ENCODE peak calls at places on chromosomes 7 and 10, in four cellular contexts. One of them, this sample, is unnamed. For H4K20me1, the result is how much of the 10 kb centered on the place peaks cover.

GRCh38 chr7:74023037-74023436 is 4.9 kb upstream of the ELN start:
- DNase-seq in hepatocyte: peak
- DNase-seq in H9: peak
- DNase-seq in fibroblast of lung: peak
- DNase-seq in this sample: peak

GRCh38 chr10:117375360-117376147 is at the start of gene PDZD8:
- DNase-seq in hepatocyte: peak
- DNase-seq in fibroblast of lung: peak
- DNase-seq in H9: peak
- DNase-seq in this sample: peak

GRCh38 chr10:103637855-103638561 is 144.5 kb downstream of the NEURL1 start:
- DNase-seq in hepatocyte: no peak
- DNase-seq in H9: no peak
- DNase-seq in fibroblast of lung: peak
- DNase-seq in this sample: no peak

GRCh38 chr7:101211501-101211900 is 5.9 kb downstream of the PLOD3 start:
- DNase-seq in hepatocyte: no peak
- DNase-seq in fibroblast of lung: no peak
- DNase-seq in H9: no peak
- DNase-seq in this sample: no peak

GRCh38 chr10:64486149-64486548 is 964.9 kb downstream of the REEP3 start:
- DNase-seq in H9: no peak
- DNase-seq in hepatocyte: no peak
- DNase-seq in fibroblast of lung: peak
- DNase-seq in this sample: no peak

GRCh38 chr10:86969421-86970041 is 1.2 kb downstream of the ADIRF start:
- DNase-seq in H9: no peak
- DNase-seq in hepatocyte: peak
- DNase-seq in fibroblast of lung: no peak
- DNase-seq in this sample: no peak

GRCh38 chr7:14761506-14762296 is 140.8 kb downstream of the DGKB start:
- DNase-seq in hepatocyte: peak
- DNase-seq in H9: no peak
- DNase-seq in fibroblast of lung: peak
- DNase-seq in this sample: no peak

GRCh38 chr7:140214075-140214684 is 37.4 kb upstream of the KDM7A start:
- DNase-seq in H9: no peak
- DNase-seq in hepatocyte: no peak
- DNase-seq in fibroblast of lung: peak
- DNase-seq in this sample: peak

GRCh38 chr7:100515072-100515532 is 23.9 kb upstream of the AGFG2 start:
- DNase-seq in H9: no peak
- DNase-seq in fibroblast of lung: peak
- DNase-seq in hepatocyte: no peak
- DNase-seq in this sample: no peak

GRCh38 chr10:70786799-70787415 is 1.7 kb upstream of the TBATA start:
- DNase-seq in H9: no peak
- DNase-seq in fibroblast of lung: peak
- DNase-seq in hepatocyte: no peak
- DNase-seq in this sample: no peak

GRCh38 chr10:131013281-131013680 is 298.2 kb downstream of the TCERG1L start:
- DNase-seq in fibroblast of lung: no peak
- DNase-seq in H9: no peak
- DNase-seq in hepatocyte: no peak
- DNase-seq in this sample: no peak

GRCh38 chr7:36216063-36216684 is 63.1 kb downstream of the EEPD1 start:
- DNase-seq in hepatocyte: peak
- DNase-seq in fibroblast of lung: peak
- DNase-seq in H9: no peak
- DNase-seq in this sample: no peak

GRCh38 chr10:71582019-71582418 is 137.6 kb downstream of the C10orf105 start:
- DNase-seq in fibroblast of lung: peak
- DNase-seq in hepatocyte: peak
- DNase-seq in H9: peak
- DNase-seq in this sample: no peak

GRCh38 chr10:7488418-7488829 is 77.6 kb upstream of the SFMBT2 start:
- DNase-seq in hepatocyte: peak
- DNase-seq in fibroblast of lung: peak
- DNase-seq in H9: no peak
- DNase-seq in this sample: no peak

DNA sequence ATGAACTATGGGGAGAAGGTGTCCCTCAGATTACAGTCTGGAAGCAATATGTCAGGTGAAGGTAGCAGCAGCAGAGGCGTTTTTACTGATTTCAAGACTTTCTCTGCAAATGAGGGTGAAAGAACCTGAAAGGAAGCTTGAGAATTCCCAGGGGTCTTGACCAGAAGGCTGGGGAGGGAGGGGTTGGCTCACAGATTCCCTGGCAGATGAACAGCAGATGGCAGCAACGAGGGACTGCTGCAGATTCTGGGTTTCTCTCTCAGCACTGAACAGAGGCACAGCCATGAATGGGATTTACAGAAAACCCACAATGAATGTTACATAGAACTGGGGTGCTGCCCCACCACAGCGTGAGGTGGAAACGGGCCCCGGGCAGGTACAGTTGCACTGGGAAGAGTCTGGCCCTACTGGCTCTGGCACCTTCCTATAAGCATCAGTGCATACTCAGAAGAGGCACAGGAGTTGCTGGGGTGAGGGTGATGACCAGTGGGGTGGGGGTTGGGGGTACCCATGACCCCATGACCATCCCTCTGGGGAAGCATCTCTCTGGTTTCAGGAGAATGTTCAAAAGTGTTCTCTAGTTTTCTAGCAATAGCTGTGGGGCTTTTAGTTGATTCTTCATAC is 317.8 kb downstream of the SH2D4B start:
- DNase-seq in H9: peak
- DNase-seq in fibroblast of lung: no peak
- DNase-seq in hepatocyte: peak
- DNase-seq in this sample: peak
- TF ChIP-seq CTCF in H9: peak
- TF ChIP-seq CTCF in fibroblast of lung: no peak
- TF ChIP-seq CTCF in hepatocyte: peak
- TF ChIP-seq CTCF in this sample: no peak

GRCh38 chr10:78029294-78030226 is at the start of gene POLR3A:
- DNase-seq in fibroblast of lung: peak
- DNase-seq in hepatocyte: peak
- DNase-seq in H9: peak
- DNase-seq in this sample: peak

GRCh38 chr10:78033623-78034470 is at the start of gene RPS24:
- DNase-seq in hepatocyte: peak
- DNase-seq in H9: peak
- DNase-seq in fibroblast of lung: peak
- DNase-seq in this sample: peak

GRCh38 chr10:78023741-78024140 is 5.6 kb downstream of the POLR3A start:
- DNase-seq in H9: no peak
- DNase-seq in fibroblast of lung: no peak
- DNase-seq in hepatocyte: no peak
- DNase-seq in this sample: no peak

GRCh38 chr10:78025685-78026364 is 3.5 kb downstream of the POLR3A start:
- DNase-seq in hepatocyte: no peak
- DNase-seq in H9: no peak
- DNase-seq in fibroblast of lung: peak
- DNase-seq in this sample: no peak

GRCh38 chr10:78028438-78029293 is 649 bp downstream of the POLR3A start:
- DNase-seq in hepatocyte: peak
- DNase-seq in H9: no peak
- DNase-seq in fibroblast of lung: peak
- DNase-seq in this sample: no peak
- H4K20me1 ChIP-seq in hepatocyte: under half
- H4K20me1 ChIP-seq in H9: under half
- H4K20me1 ChIP-seq in fibroblast of lung: under half
- H4K20me1 ChIP-seq in this sample: under half

GRCh38 chr7:64181586-64181985 is 25.4 kb upstream of the ZNF735 start:
- DNase-seq in H9: no peak
- DNase-seq in fibroblast of lung: no peak
- DNase-seq in hepatocyte: no peak
- DNase-seq in this sample: peak

GRCh38 chr7:64182036-64182790 is 24.8 kb upstream of the ZNF735 start:
- DNase-seq in hepatocyte: no peak
- DNase-seq in fibroblast of lung: no peak
- DNase-seq in H9: no peak
- DNase-seq in this sample: peak

GRCh38 chr7:64184376-64184775 is 22.6 kb upstream of the ZNF735 start:
- DNase-seq in fibroblast of lung: no peak
- DNase-seq in H9: no peak
- DNase-seq in hepatocyte: no peak
- DNase-seq in this sample: no peak

GRCh38 chr7:64183827-64184372 is 23.1 kb upstream of the ZNF735 start:
- DNase-seq in fibroblast of lung: no peak
- DNase-seq in hepatocyte: no peak
- DNase-seq in H9: no peak
- DNase-seq in this sample: peak

GRCh38 chr7:64183126-64183742 is 23.8 kb upstream of the ZNF735 start:
- DNase-seq in fibroblast of lung: no peak
- DNase-seq in H9: no peak
- DNase-seq in hepatocyte: no peak
- DNase-seq in this sample: peak
- TF ChIP-seq CTCF in fibroblast of lung: no peak
- TF ChIP-seq CTCF in H9: peak
- TF ChIP-seq CTCF in hepatocyte: no peak
- TF ChIP-seq CTCF in this sample: peak

DNA sequence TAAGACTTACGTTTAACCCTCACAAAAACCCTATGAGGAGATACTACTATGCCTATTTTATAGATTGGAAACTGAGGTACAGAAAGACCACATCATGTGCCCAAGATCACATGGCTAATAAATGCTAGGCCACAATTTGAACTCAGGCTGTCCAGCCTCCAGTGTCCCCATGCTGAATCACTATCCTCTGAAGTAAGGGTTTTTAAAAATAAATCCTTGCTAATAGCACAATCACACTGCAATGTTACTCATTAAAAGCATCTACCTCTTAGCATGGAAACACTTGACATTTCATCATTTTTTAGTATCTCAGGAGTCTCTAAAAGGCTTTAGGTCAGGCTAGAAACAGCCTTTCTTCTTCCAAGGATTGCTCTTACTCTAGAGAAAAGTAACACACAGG is 50.0 kb upstream of the PPP1R3C start:
- DNase-seq in hepatocyte: no peak
- DNase-seq in fibroblast of lung: no peak
- DNase-seq in H9: no peak
- DNase-seq in this sample: no peak
- H4K20me1 ChIP-seq in hepatocyte: under half
- H4K20me1 ChIP-seq in fibroblast of lung: under half
- H4K20me1 ChIP-seq in H9: under half
- H4K20me1 ChIP-seq in this sample: under half

DNA sequence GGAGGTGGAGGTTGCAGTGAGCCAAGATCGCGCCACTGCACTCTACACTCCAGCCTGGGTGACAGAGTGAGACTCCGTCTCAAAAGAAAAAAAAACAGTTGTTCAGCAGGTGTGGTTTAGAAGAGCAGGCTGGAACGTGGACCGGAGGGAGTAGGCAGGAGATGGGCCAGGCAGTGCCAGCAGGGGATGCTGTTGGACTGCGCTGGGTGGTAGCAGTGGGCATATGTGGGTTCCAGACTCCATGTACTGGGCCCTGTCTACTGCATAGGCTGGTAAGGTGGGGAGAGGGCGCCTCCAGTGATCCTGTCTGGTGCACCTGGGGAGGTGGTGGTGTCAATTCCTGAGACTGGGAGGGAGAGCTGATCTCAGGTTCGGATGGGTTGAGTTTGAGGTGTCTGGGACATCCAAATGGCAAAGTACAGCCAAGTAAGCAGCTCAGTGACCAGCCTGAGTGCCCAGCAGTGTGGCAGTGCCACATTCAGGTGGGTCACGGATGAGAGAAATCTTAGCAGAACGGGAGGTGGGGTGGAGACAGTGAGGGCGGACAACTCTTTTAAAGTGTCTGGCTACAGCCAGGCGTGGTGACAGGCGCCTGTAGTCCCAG is 25.9 kb downstream of the SFXN4 start:
- DNase-seq in H9: peak
- DNase-seq in hepatocyte: no peak
- DNase-seq in fibroblast of lung: no peak
- DNase-seq in this sample: peak
- TF ChIP-seq CTCF in H9: peak
- TF ChIP-seq CTCF in hepatocyte: peak
- TF ChIP-seq CTCF in fibroblast of lung: peak
- TF ChIP-seq CTCF in this sample: peak

DNA sequence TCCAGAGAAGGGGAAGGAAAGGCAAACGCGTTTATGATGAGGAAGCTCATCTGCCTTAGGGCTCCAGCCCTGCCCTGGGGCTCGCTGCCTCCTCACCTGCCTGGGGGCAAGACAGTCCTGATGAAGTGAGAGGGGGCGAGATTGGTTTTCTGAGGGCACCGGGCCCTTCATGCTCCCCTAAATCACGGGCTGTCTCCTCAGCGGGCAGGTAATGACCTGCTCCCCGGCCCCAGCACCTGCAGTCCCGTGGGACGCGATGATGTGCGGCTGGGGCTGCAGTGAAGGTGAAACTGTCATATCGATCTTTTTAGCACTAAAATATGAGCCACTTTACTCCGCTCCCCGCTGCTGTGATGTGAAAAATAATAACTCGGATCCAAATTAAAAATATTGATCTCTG is 120.2 kb downstream of the INPP5A start:
- DNase-seq in H9: no peak
- DNase-seq in fibroblast of lung: no peak
- DNase-seq in hepatocyte: no peak
- DNase-seq in this sample: no peak
- H4K20me1 ChIP-seq in H9: under half
- H4K20me1 ChIP-seq in fibroblast of lung: under half
- H4K20me1 ChIP-seq in hepatocyte: under half
- H4K20me1 ChIP-seq in this sample: under half

DNA sequence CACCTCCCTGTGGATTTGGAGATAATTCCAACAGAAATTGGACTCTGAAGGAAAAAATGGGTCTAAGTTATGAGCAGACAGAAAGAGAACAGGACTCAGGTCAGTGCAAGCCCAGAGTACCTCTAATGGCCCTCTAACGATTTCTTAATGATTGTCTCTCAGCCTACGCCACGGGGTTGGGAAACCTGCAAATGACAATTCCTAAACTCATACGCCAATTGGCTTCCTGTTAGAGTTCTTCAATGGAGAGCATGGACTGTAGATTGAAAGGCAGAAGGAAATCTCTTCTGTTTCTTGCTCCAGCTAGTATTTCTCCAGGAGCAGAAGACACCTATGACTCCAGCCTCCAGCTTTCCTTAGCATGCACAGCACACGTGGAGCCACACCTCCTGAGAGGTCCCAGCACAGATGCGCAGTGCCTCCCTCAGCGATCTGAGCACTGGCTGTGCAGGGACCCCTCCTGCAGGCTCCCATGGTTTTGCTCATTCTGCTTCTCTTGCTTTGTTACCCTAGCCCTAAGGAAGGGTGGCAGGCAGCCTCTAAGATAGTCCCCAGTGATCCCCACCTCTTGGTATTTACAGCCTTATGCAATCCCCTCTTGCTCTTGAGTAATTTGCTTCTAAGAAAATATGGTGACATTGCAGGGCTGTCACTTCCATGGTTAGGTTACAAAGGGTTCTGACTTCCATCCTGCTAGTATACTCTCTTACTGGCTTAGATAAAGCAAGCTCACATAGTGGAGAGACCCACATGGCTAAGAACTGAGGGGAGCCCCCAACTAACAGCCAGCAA is 30.1 kb downstream of the DENND11 start:
- DNase-seq in fibroblast of lung: no peak
- DNase-seq in H9: no peak
- DNase-seq in hepatocyte: no peak
- DNase-seq in this sample: no peak
- TF ChIP-seq CTCF in fibroblast of lung: no peak
- TF ChIP-seq CTCF in H9: no peak
- TF ChIP-seq CTCF in hepatocyte: no peak
- TF ChIP-seq CTCF in this sample: no peak

This sample was measured in SK-N-SH.